ENCODE peak calls at places on chromosomes 5 and 9, in four cellular contexts. One of them, this sample, is unnamed.

GRCh38 chr5:116859666-116860320 is 285.2 kb upstream of the SEMA6A start:
- DNase-seq in IMR-90: no peak
- DNase-seq in anterior cingulate cortex: no peak
- DNase-seq in iris pigment epithelial cell: peak; percentile 4
- DNase-seq in this sample: no peak

GRCh38 chr9:8186553-8186952 is 387.0 kb upstream of the DMAC1 start:
- DNase-seq in IMR-90: no peak
- DNase-seq in anterior cingulate cortex: no peak
- DNase-seq in iris pigment epithelial cell: no peak
- DNase-seq in this sample: no peak

GRCh38 chr9:5452286-5452609 is 1.9 kb downstream of the CD274 start:
- DNase-seq in IMR-90: no peak
- DNase-seq in anterior cingulate cortex: no peak
- DNase-seq in iris pigment epithelial cell: no peak
- DNase-seq in this sample: no peak

GRCh38 chr5:154081246-154081645 is 42.5 kb downstream of the MFAP3 start:
- DNase-seq in IMR-90: no peak
- DNase-seq in anterior cingulate cortex: no peak
- DNase-seq in iris pigment epithelial cell: no peak
- DNase-seq in this sample: no peak

GRCh38 chr5:77280036-77280435 is 69.6 kb downstream of the PDE8B start:
- DNase-seq in IMR-90: no peak
- DNase-seq in anterior cingulate cortex: no peak
- DNase-seq in iris pigment epithelial cell: no peak
- DNase-seq in this sample: no peak

GRCh38 chr5:150571836-150572235 is 63.9 kb downstream of the NDST1 start:
- DNase-seq in IMR-90: no peak
- DNase-seq in anterior cingulate cortex: no peak
- DNase-seq in iris pigment epithelial cell: no peak
- DNase-seq in this sample: no peak

GRCh38 chr9:110626109-110626829 is 42.3 kb upstream of the MUSK start:
- DNase-seq in IMR-90: peak; percentile 98
- DNase-seq in anterior cingulate cortex: no peak
- DNase-seq in iris pigment epithelial cell: peak; percentile 96
- DNase-seq in this sample: no peak

GRCh38 chr9:35618854-35619799 is 914 bp upstream of the CD72 start:
- DNase-seq in IMR-90: peak; percentile 21
- DNase-seq in anterior cingulate cortex: no peak
- DNase-seq in iris pigment epithelial cell: no peak
- DNase-seq in this sample: no peak

GRCh38 chr5:82886911-82887310 is 190.3 kb downstream of the TMEM167A start:
- DNase-seq in IMR-90: peak; percentile 2
- DNase-seq in anterior cingulate cortex: no peak
- DNase-seq in iris pigment epithelial cell: peak; percentile 4
- DNase-seq in this sample: no peak

GRCh38 chr9:4983541-4984165 is 1.4 kb upstream of the JAK2 start:
- DNase-seq in IMR-90: no peak
- DNase-seq in anterior cingulate cortex: no peak
- DNase-seq in iris pigment epithelial cell: no peak
- DNase-seq in this sample: no peak

GRCh38 chr5:57692582-57693487 is 210.2 kb upstream of the ACTBL2 start:
- DNase-seq in IMR-90: peak; percentile 94
- DNase-seq in anterior cingulate cortex: peak; percentile 26
- DNase-seq in iris pigment epithelial cell: peak; percentile 95
- DNase-seq in this sample: peak; percentile 80

GRCh38 chr9:13778486-13779110 is 499.1 kb upstream of the MPDZ start:
- DNase-seq in IMR-90: peak; percentile 4
- DNase-seq in anterior cingulate cortex: no peak
- DNase-seq in iris pigment epithelial cell: peak; percentile 15
- DNase-seq in this sample: no peak

GRCh38 chr9:81656004-81656403 is 33.3 kb downstream of the TLE1 start:
- DNase-seq in IMR-90: no peak
- DNase-seq in anterior cingulate cortex: no peak
- DNase-seq in iris pigment epithelial cell: peak; percentile 58
- DNase-seq in this sample: no peak

GRCh38 chr9:114364528-114365041 is 23.2 kb downstream of the AKNA start:
- DNase-seq in IMR-90: no peak
- DNase-seq in anterior cingulate cortex: no peak
- DNase-seq in iris pigment epithelial cell: peak; percentile 56
- DNase-seq in this sample: no peak

GRCh38 chr5:132371603-132371994 is 2.1 kb downstream of the SLC22A5 start:
- DNase-seq in IMR-90: no peak
- DNase-seq in anterior cingulate cortex: no peak
- DNase-seq in iris pigment epithelial cell: no peak
- DNase-seq in this sample: no peak

GRCh38 chr9:106893088-106893487 is 30.1 kb downstream of the ZNF462 start:
- DNase-seq in IMR-90: peak; percentile 74
- DNase-seq in anterior cingulate cortex: no peak
- DNase-seq in iris pigment epithelial cell: peak; percentile 65
- DNase-seq in this sample: no peak

GRCh38 chr5:14569948-14570691 is 11.5 kb upstream of the OTULINL start:
- DNase-seq in IMR-90: no peak
- DNase-seq in anterior cingulate cortex: no peak
- DNase-seq in iris pigment epithelial cell: no peak
- DNase-seq in this sample: no peak

GRCh38 chr9:113558632-113559502 is 95.3 kb downstream of the RGS3 start:
- DNase-seq in IMR-90: peak; percentile 82
- DNase-seq in anterior cingulate cortex: peak; percentile 27
- DNase-seq in iris pigment epithelial cell: peak; percentile 61
- DNase-seq in this sample: peak; percentile 92

GRCh38 chr5:7868773-7869473 is at the start of the genes FASTKD3 and MTRR:
- DNase-seq in IMR-90: peak; percentile 91
- DNase-seq in anterior cingulate cortex: peak; percentile 87
- DNase-seq in iris pigment epithelial cell: peak; percentile 94
- DNase-seq in this sample: peak; percentile 97